ENCODE peak calls at places on chromosomes 3 and 15, in nine cellular contexts. G is neural progenitor cell, I is foreskin keratinocyte, O is transverse colon, L is psoas muscle, Q is pancreas, W is left ventricle myocardium inferior, T is A549, J is esophagus muscularis mucosa. M is an unnamed sample.
A peak's percentile ranks its signal among the peaks of the same experiment; 100 is the strongest.

GRCh38 chr3:13219077-13219901 is 146.1 kb upstream of the IQSEC1 start:
- DNase-seq in J (no peak), L (peak; percentile 67), G (no peak), W (no peak), T (no peak), Q (peak; percentile 83), O (no peak), I (no peak), M (no peak)

GRCh38 chr15:101501703-101502373 is 12.3 kb upstream of the PCSK6 start:
- DNase-seq in J (peak; percentile 86), T (peak; percentile 51), I (peak; percentile 23), Q (peak; percentile 62), O (no peak), W (no peak), L (peak; percentile 67), G (peak; percentile 81), M (no peak)

GRCh38 chr15:47427463-47427862 is 289.8 kb upstream of the SEMA6D start:
- DNase-seq in W (no peak), I (no peak), Q (no peak), T (no peak), G (no peak), L (no peak), O (no peak), J (no peak), M (no peak)

GRCh38 chr3:175434591-175434990 is 575.5 kb downstream of the NAALADL2 start:
- DNase-seq in T (no peak), G (no peak), O (no peak), L (no peak), J (no peak), W (no peak), I (no peak), Q (no peak), M (no peak)

GRCh38 chr15:83656192-83656591 is 2.3 kb downstream of the ADAMTSL3 start:
- DNase-seq in J (peak; percentile 37), I (no peak), O (no peak), G (no peak), L (no peak), T (no peak), W (no peak), Q (no peak), M (no peak)

GRCh38 chr15:81015595-81016252 is 15.0 kb downstream of the TLNRD1 start:
- DNase-seq in W (no peak), I (no peak), O (no peak), T (no peak), Q (no peak), J (no peak), L (no peak), G (peak; percentile 38), M (no peak)

GRCh38 chr15:77042955-77043920 is 27.7 kb downstream of the TSPAN3 start:
- DNase-seq in J (peak; percentile 55), I (no peak), L (no peak), G (no peak), O (no peak), W (no peak), T (no peak), Q (no peak), M (peak; percentile 16)

GRCh38 chr15:83398591-83398990 is 48.5 kb upstream of the SH3GL3 start:
- DNase-seq in G (no peak), I (peak; percentile 70), J (no peak), L (no peak), Q (no peak), O (no peak), T (no peak), W (no peak), M (no peak)

GRCh38 chr3:68972358-68972979 is 40.1 kb upstream of the TAFA4 start:
- DNase-seq in I (peak; percentile 28), O (peak; percentile 17), G (peak; percentile 92), L (no peak), Q (no peak), T (peak; percentile 60), W (peak; percentile 20), J (peak; percentile 75), M (peak; percentile 21)

GRCh38 chr3:53821631-53822068 is 24.6 kb downstream of the CHDH start:
- DNase-seq in J (no peak), L (peak; percentile 74), W (no peak), Q (no peak), I (peak; percentile 66), T (no peak), O (no peak), G (no peak), M (no peak)

GRCh38 chr3:44077267-44077666 is 164.4 kb upstream of the TOPAZ1 start:
- DNase-seq in G (peak; percentile 28), W (no peak), I (no peak), O (no peak), J (peak; percentile 86), Q (no peak), L (no peak), T (no peak), M (no peak)

GRCh38 chr15:29945943-29946591 is 123.8 kb upstream of the TJP1 start:
- DNase-seq in I (peak; percentile 99), T (no peak), J (no peak), G (no peak), O (no peak), W (no peak), Q (no peak), L (no peak), M (no peak)

GRCh38 chr3:70857926-70858325 is 545.5 kb upstream of the MDFIC2 start:
- DNase-seq in W (no peak), J (no peak), Q (no peak), I (no peak), L (no peak), T (no peak), G (no peak), O (no peak), M (no peak)

GRCh38 chr15:81282911-81283310 is 41.0 kb downstream of the STARD5 start:
- DNase-seq in G (no peak), O (peak; percentile 5), Q (peak; percentile 37), T (no peak), I (no peak), J (no peak), L (no peak), W (no peak), M (no peak)

GRCh38 chr3:104549099-104549714 is 817.5 kb upstream of the ALCAM start:
- DNase-seq in O (no peak), Q (no peak), G (no peak), J (no peak), I (no peak), L (no peak), W (no peak), T (no peak), M (no peak)

GRCh38 chr3:43629254-43629653 is 7.4 kb upstream of the ANO10 start:
- DNase-seq in J (no peak), Q (no peak), G (no peak), W (no peak), T (peak; percentile 51), L (no peak), O (no peak), I (no peak), M (no peak)

GRCh38 chr15:69758810-69759410 is 306.3 kb downstream of the RPLP1 start:
- DNase-seq in W (peak; percentile 23), T (no peak), Q (no peak), G (no peak), O (peak; percentile 71), L (no peak), J (peak; percentile 85), I (no peak), M (peak; percentile 60)

GRCh38 chr15:98067339-98067738 is 106.8 kb downstream of the ARRDC4 start:
- DNase-seq in G (no peak), L (no peak), Q (no peak), W (no peak), O (no peak), I (no peak), T (no peak), J (no peak), M (no peak)

GRCh38 chr3:122271246-122271898 is 53.7 kb upstream of the CSTA start:
- DNase-seq in J (peak; percentile 17), G (no peak), O (no peak), W (no peak), T (no peak), L (no peak), I (no peak), Q (no peak), M (no peak)

GRCh38 chr3:35012210-35012609 is 627.1 kb upstream of the ARPP21 start:
- DNase-seq in I (no peak), L (no peak), W (no peak), G (no peak), O (no peak), Q (no peak), J (no peak), T (peak; percentile 26), M (no peak)

GRCh38 chr3:86996261-86996955 is 5.5 kb upstream of the VGLL3 start:
- DNase-seq in O (no peak), J (no peak), Q (no peak), I (no peak), G (no peak), L (no peak), W (no peak), T (no peak), M (no peak)

GRCh38 chr15:40150163-40150925 is 10.5 kb upstream of the BUB1B start:
- DNase-seq in O (peak; percentile 15), I (peak; percentile 95), J (peak; percentile 90), L (peak; percentile 68), T (peak; percentile 25), Q (no peak), W (no peak), G (no peak), M (no peak)

GRCh38 chr3:193734737-193735366 is 141.8 kb downstream of the OPA1 start:
- DNase-seq in W (no peak), O (no peak), I (no peak), T (no peak), Q (no peak), J (peak; percentile 77), L (no peak), G (no peak), M (no peak)

GRCh38 chr3:39191103-39191502 is 1.3 kb downstream of the XIRP1 start:
- DNase-seq in J (no peak), W (no peak), I (no peak), L (no peak), O (no peak), G (peak; percentile 17), T (no peak), Q (no peak), M (no peak)
- H3K27ac ChIP-seq in J (no peak overlapping the region), W (peak overlapping the region; percentile 89), I (no peak overlapping the region), L (peak overlapping the region; percentile 91), O (no peak overlapping the region), G (no peak overlapping the region), T (no peak overlapping the region), Q (no peak overlapping the region), M (no peak overlapping the region)

GRCh38 chr3:134460965-134461364 is 24.8 kb downstream of the ANAPC13 start:
- DNase-seq in W (no peak), L (no peak), I (peak; percentile 79), J (peak; percentile 34), T (no peak), Q (no peak), G (no peak), O (no peak), M (no peak)
- TF ChIP-seq CTCF in W (no peak), L (no peak), I (peak; percentile 13), J (no peak), T (no peak), Q (no peak), G (no peak), O (no peak), M (no peak)

GRCh38 chr3:16059700-16060357 is 114.7 kb upstream of the GALNT15 start:
- DNase-seq in Q (no peak), O (no peak), J (no peak), G (no peak), L (no peak), T (no peak), I (no peak), W (no peak), M (no peak)
- H3K27ac ChIP-seq in Q (no peak overlapping the region), O (peak overlapping the region; percentile 68), J (peak overlapping the region; percentile 78), G (no peak overlapping the region), L (peak overlapping the region; percentile 88), T (peak overlapping the region; percentile 83), I (peak overlapping the region; percentile 84), W (peak overlapping the region; percentile 85), M (peak overlapping the region; percentile 18)

GRCh38 chr3:16884748-16885587 is at the start of gene PLCL2:
- DNase-seq in O (peak; percentile 61), J (no peak), I (peak; percentile 30), L (peak; percentile 72), G (peak; percentile 76), T (peak; percentile 46), Q (peak; percentile 78), W (peak; percentile 54), M (peak; percentile 63)
- TF ChIP-seq CTCF in O (no peak), J (no peak), I (no peak), L (no peak), G (no peak), T (no peak), Q (no peak), W (no peak), M (no peak)

M was measured in colonic mucosa.